ENCODE peak calls at places on chromosomes 3 and 15, in eight cellular contexts. W, I, E, T, Z, O, M and Y are unnamed samples.

GRCh38 chr3:157502916-157503620 is at the start of gene VEPH1:
- DNase-seq in W (no peak), E (peak), Z (no peak), I (peak), T (no peak), M (peak), O (no peak), Y (peak)

GRCh38 chr15:58446521-58446920 is 14.7 kb downstream of the LIPC start:
- DNase-seq in Z (no peak), M (no peak), T (no peak), W (no peak), O (no peak), E (no peak), I (no peak), Y (no peak)

GRCh38 chr3:100389025-100389424 is 11.9 kb downstream of the TOMM70 start:
- DNase-seq in I (no peak), M (no peak), Z (no peak), O (no peak), T (no peak), W (no peak), E (no peak), Y (no peak)

GRCh38 chr3:179172546-179172945 is 24.4 kb downstream of the PIK3CA start:
- DNase-seq in O (no peak), E (no peak), T (no peak), M (no peak), Z (no peak), W (no peak), I (no peak), Y (no peak)

GRCh38 chr15:83973816-83974215 is 261.8 kb upstream of the GOLGA6L4 start:
- DNase-seq in W (no peak), T (no peak), Z (no peak), I (peak), E (peak), O (peak), M (no peak), Y (peak)

GRCh38 chr3:30904986-30905385 is 10.5 kb upstream of the GADL1 start:
- DNase-seq in O (no peak), T (no peak), M (peak), Z (no peak), I (no peak), E (peak), W (no peak), Y (peak)

GRCh38 chr3:66507631-66508260 is 6.9 kb upstream of the LRIG1 start:
- DNase-seq in W (no peak), M (no peak), T (no peak), E (no peak), I (no peak), O (no peak), Z (peak), Y (no peak)

GRCh38 chr3:31882895-31883294 is 98.2 kb downstream of the OSBPL10 start:
- DNase-seq in E (no peak), W (no peak), T (no peak), M (no peak), I (no peak), O (no peak), Z (peak), Y (no peak)

GRCh38 chr3:183775781-183776180 is 49.6 kb downstream of the MAP6D1 start:
- DNase-seq in I (peak), E (no peak), W (no peak), M (peak), O (peak), T (no peak), Z (no peak), Y (no peak)

GRCh38 chr15:29289179-29289578 is 19.6 kb upstream of the NSMCE3 start:
- DNase-seq in T (no peak), Z (no peak), E (no peak), I (no peak), W (no peak), M (no peak), O (no peak), Y (peak)

GRCh38 chr15:93244691-93245615 is 155.9 kb upstream of the RGMA start:
- DNase-seq in M (no peak), Z (no peak), E (no peak), I (no peak), O (no peak), W (no peak), T (no peak), Y (no peak)

GRCh38 chr3:31955581-31955980 is 25.5 kb downstream of the OSBPL10 start:
- DNase-seq in T (no peak), W (no peak), O (no peak), I (no peak), M (no peak), Z (no peak), E (no peak), Y (no peak)

GRCh38 chr3:100525753-100526612 is 33.6 kb downstream of the TMEM45A start:
- DNase-seq in M (peak), T (peak), O (no peak), E (peak), Z (no peak), I (peak), W (no peak), Y (no peak)

GRCh38 chr3:14926592-14926991 is 20.8 kb upstream of the NR2C2 start:
- DNase-seq in W (no peak), I (no peak), Z (no peak), T (no peak), E (no peak), O (no peak), M (no peak), Y (no peak)

GRCh38 chr15:99019558-99020540 is 12.3 kb upstream of the PGPEP1L start:
- DNase-seq in M (peak), O (no peak), E (peak), T (no peak), W (no peak), Z (no peak), I (peak), Y (no peak)

GRCh38 chr15:73637527-73637926 is 4.3 kb upstream of the NPTN start:
- DNase-seq in E (no peak), T (no peak), W (no peak), O (no peak), I (no peak), Z (no peak), M (no peak), Y (no peak)

GRCh38 chr15:55942332-55942731 is 51.1 kb downstream of the NEDD4 start:
- DNase-seq in O (peak), E (no peak), M (no peak), I (no peak), W (no peak), T (no peak), Z (no peak), Y (no peak)

GRCh38 chr3:107193114-107193513 is 184.1 kb upstream of the CCDC54 start:
- DNase-seq in O (no peak), Z (no peak), T (no peak), M (no peak), W (no peak), I (no peak), E (no peak), Y (no peak)

GRCh38 chr15:76206325-76206976 is 104.8 kb downstream of the ETFA start:
- DNase-seq in W (no peak), Z (peak), M (peak), E (peak), T (no peak), I (peak), O (no peak), Y (peak)

GRCh38 chr3:119428538-119428937 is 34.9 kb downstream of the TMEM39A start:
- DNase-seq in I (peak), M (no peak), O (peak), Z (no peak), W (no peak), E (no peak), T (no peak), Y (peak)

GRCh38 chr3:6260551-6261191 is 600.2 kb upstream of the GRM7 start:
- DNase-seq in W (no peak), E (no peak), O (no peak), M (no peak), I (no peak), T (no peak), Z (no peak), Y (no peak)

GRCh38 chr15:27592036-27592725 is 506.9 kb downstream of the OCA2 start:
- DNase-seq in O (peak), M (no peak), E (no peak), Z (no peak), T (no peak), I (peak), W (no peak), Y (peak)

GRCh38 chr15:68802373-68802772 is 18.3 kb downstream of the ANP32A start:
- DNase-seq in Z (no peak), O (no peak), M (no peak), T (no peak), I (no peak), W (no peak), E (no peak), Y (no peak)

GRCh38 chr3:188683032-188683491 is 488.7 kb upstream of the TPRG1 start:
- DNase-seq in E (peak), M (peak), O (no peak), I (peak), T (no peak), W (no peak), Z (no peak), Y (no peak)

GRCh38 chr3:154921351-154921750 is 158.8 kb upstream of the MME start:
- DNase-seq in W (no peak), O (no peak), T (no peak), M (no peak), Z (no peak), I (no peak), E (no peak), Y (no peak)

GRCh38 chr3:152177757-152178156 is 91.0 kb upstream of the MBNL1 start:
- DNase-seq in I (no peak), Z (no peak), E (no peak), T (no peak), M (peak), O (no peak), W (no peak), Y (no peak)